ENCODE peak calls at places on chromosomes 11 and 22, in nine cellular contexts. O is SK-N-SH; K is heart left ventricle; E is thoracic aorta; R is cardiac muscle cell; I is bronchial epithelial cell; G is IMR-90; B is CD4-positive, CD25-positive, alpha-beta regulatory T cell; N is PC-3. D is an unnamed sample.

GRCh38 chr22:46390652-46391301 is 55.3 kb downstream of the TRMU start:
- DNase-seq in O (peak; percentile 81), K (peak; percentile 76), E (no peak), R (peak; percentile 71), I (peak; percentile 75), G (peak; percentile 65), B (no peak), N (peak; percentile 63), D (peak; percentile 75)

GRCh38 chr22:40955516-40955915 is 4.3 kb downstream of the RBX1 start:
- DNase-seq in O (no peak), K (no peak), E (no peak), R (peak; percentile 64), I (no peak), G (peak; percentile 21), B (no peak), N (no peak), D (no peak)

GRCh38 chr11:63375434-63375833 is 5.8 kb downstream of the SLC22A9 start:
- DNase-seq in O (no peak), K (no peak), E (no peak), R (no peak), I (no peak), G (no peak), B (no peak), N (no peak), D (no peak)

GRCh38 chr22:43289976-43290663 is 53.1 kb downstream of the SCUBE1 start:
- DNase-seq in O (peak; percentile 54), K (peak; percentile 71), E (no peak), R (peak; percentile 53), I (no peak), G (peak; percentile 11), B (no peak), N (no peak), D (no peak)

GRCh38 chr22:48321986-48322545 is 1505.6 kb downstream of the BRD1 start:
- DNase-seq in O (no peak), K (peak; percentile 34), E (no peak), R (no peak), I (no peak), G (no peak), B (no peak), N (no peak), D (no peak)

GRCh38 chr11:96054870-96055705 is 131.2 kb upstream of the MTMR2 start:
- DNase-seq in O (peak; percentile 38), K (no peak), E (no peak), R (peak; percentile 70), I (peak; percentile 63), G (peak; percentile 64), B (no peak), N (peak; percentile 77), D (peak; percentile 23)

GRCh38 chr11:130308925-130309324 is 5.8 kb downstream of the ZBTB44 start:
- DNase-seq in O (no peak), K (no peak), E (no peak), R (peak; percentile 44), I (no peak), G (peak; percentile 2), B (no peak), N (no peak), D (no peak)

GRCh38 chr22:37819100-37819433 is 4.1 kb upstream of the GALR3 start:
- DNase-seq in O (no peak), K (no peak), E (no peak), R (no peak), I (no peak), G (no peak), B (no peak), N (no peak), D (no peak)

GRCh38 chr11:85725510-85726258 is 39.7 kb upstream of the CCDC89 start:
- DNase-seq in O (no peak), K (no peak), E (no peak), R (peak; percentile 85), I (peak; percentile 93), G (peak; percentile 97), B (no peak), N (peak; percentile 99), D (no peak)

GRCh38 chr11:82229346-82229745 is 504.3 kb downstream of the FAM181B start:
- DNase-seq in O (peak; percentile 7), K (no peak), E (no peak), R (peak; percentile 15), I (peak; percentile 20), G (no peak), B (no peak), N (peak; percentile 37), D (peak; percentile 1)

GRCh38 chr11:129440028-129440630 is 64.5 kb downstream of the BARX2 start:
- DNase-seq in O (no peak), K (no peak), E (no peak), R (no peak), I (peak; percentile 100), G (no peak), B (no peak), N (peak; percentile 95), D (no peak)

GRCh38 chr11:119975561-119976152 is 162.3 kb downstream of the TRIM29 start:
- DNase-seq in O (no peak), K (no peak), E (no peak), R (no peak), I (no peak), G (no peak), B (no peak), N (no peak), D (peak; percentile 84)

GRCh38 chr11:26621147-26621546 is 49.1 kb upstream of the MUC15 start:
- DNase-seq in O (no peak), K (no peak), E (no peak), R (peak; percentile 33), I (peak; percentile 97), G (peak; percentile 52), B (no peak), N (peak; percentile 37), D (no peak)

GRCh38 chr22:29259253-29259899 is 8.4 kb downstream of the RHBDD3 start:
- DNase-seq in O (peak; percentile 42), K (no peak), E (no peak), R (peak; percentile 7), I (no peak), G (no peak), B (no peak), N (no peak), D (peak; percentile 87)

GRCh38 chr11:113192121-113192925 is 122.1 kb upstream of the TTC12 start:
- DNase-seq in O (peak; percentile 45), K (no peak), E (no peak), R (no peak), I (no peak), G (no peak), B (no peak), N (no peak), D (peak; percentile 34)

GRCh38 chr22:20038574-20038973 is 17.7 kb downstream of the TANGO2 start:
- DNase-seq in O (no peak), K (no peak), E (no peak), R (no peak), I (no peak), G (no peak), B (no peak), N (no peak), D (no peak)

GRCh38 chr11:69746780-69747742 is 28.1 kb downstream of the FGF4 start:
- DNase-seq in O (no peak), K (no peak), E (no peak), R (peak; percentile 38), I (no peak), G (no peak), B (no peak), N (no peak), D (peak; percentile 67)
- H3K4me3 ChIP-seq in O (no peak overlapping the region), K (no peak overlapping the region), E (no peak overlapping the region), R (no peak overlapping the region), I (no peak overlapping the region), G (no peak overlapping the region), B (no peak overlapping the region), N (no peak overlapping the region), D (no peak overlapping the region)

DNA sequence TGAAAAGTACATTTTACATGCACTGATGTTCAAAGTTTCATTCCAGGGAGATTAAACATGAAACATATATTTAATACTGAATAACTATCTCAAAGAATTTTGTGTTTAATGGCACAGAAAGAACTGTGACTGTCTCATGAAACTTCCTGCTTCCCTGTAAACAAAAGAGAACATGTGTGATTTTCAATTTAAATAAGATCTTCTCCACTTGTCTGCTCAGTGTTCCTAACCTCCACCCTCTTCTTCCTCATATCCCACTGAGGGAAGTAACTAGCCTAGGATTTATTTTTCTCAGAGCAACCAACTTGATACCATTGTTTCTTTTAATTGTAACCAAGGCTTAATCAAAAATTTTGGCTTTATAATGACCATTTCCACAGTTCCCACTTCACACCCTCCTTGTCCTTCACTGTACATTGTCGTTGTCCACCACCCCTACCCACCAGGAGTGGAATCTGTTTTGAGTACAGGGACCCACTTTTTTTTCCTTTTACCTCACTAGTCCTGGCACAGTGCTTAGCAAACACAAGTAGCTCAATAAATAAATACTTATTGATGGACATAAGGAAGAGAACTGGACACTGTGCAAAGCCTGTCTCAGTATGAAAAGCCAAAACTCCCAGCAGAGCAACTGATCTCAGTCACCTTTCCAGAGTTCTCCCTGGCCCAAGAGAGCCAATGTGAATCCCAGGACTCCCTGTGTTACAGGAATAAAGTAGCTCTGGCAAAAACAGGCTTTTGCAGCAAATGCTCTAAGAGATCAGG is 4.2 kb downstream of the CPSF7 start:
- DNase-seq in O (no peak), K (no peak), E (no peak), R (no peak), I (no peak), G (no peak), B (no peak), N (no peak), D (no peak)
- H3K36me3 ChIP-seq in O (peaks cover 72% of the 10 kb centered on the region), K (peaks cover 75% of the 10 kb centered on the region), E (peaks cover 39% of the 10 kb centered on the region), R (peaks cover 66% of the 10 kb centered on the region), I (peaks cover 25% of the 10 kb centered on the region), G (peaks cover 39% of the 10 kb centered on the region), B (peaks cover 68% of the 10 kb centered on the region), N (peaks cover 72% of the 10 kb centered on the region), D (peaks cover 33% of the 10 kb centered on the region)

DNA sequence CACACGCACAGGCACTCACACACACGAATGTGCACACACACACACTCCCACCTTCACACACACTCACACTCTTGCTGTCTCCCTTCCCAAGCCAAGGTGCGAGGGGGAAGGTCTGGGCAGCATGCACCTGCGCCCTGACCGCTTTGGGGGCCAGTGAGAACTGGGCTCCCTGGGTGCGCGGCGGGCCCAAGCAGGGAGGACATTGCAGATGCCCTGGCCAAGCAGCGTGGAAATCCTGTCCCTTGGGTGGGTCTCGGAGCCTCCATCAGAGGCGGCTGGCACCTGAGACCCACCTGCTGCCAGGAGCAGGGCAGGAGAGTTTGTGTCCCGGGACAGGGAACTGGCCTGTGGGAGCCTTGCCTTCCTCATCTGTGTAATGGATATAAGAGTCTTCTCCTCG is 3.3 kb downstream of the CD81 start:
- DNase-seq in O (no peak), K (peak; percentile 68), E (no peak), R (no peak), I (no peak), G (no peak), B (no peak), N (no peak), D (no peak)
- H3K4me3 ChIP-seq in O (no peak overlapping the region), K (peak overlapping the region; percentile 100), E (peak overlapping the region; percentile 75), R (no peak overlapping the region), I (no peak overlapping the region), G (no peak overlapping the region), B (no peak overlapping the region), N (no peak overlapping the region), D (no peak overlapping the region)

DNA sequence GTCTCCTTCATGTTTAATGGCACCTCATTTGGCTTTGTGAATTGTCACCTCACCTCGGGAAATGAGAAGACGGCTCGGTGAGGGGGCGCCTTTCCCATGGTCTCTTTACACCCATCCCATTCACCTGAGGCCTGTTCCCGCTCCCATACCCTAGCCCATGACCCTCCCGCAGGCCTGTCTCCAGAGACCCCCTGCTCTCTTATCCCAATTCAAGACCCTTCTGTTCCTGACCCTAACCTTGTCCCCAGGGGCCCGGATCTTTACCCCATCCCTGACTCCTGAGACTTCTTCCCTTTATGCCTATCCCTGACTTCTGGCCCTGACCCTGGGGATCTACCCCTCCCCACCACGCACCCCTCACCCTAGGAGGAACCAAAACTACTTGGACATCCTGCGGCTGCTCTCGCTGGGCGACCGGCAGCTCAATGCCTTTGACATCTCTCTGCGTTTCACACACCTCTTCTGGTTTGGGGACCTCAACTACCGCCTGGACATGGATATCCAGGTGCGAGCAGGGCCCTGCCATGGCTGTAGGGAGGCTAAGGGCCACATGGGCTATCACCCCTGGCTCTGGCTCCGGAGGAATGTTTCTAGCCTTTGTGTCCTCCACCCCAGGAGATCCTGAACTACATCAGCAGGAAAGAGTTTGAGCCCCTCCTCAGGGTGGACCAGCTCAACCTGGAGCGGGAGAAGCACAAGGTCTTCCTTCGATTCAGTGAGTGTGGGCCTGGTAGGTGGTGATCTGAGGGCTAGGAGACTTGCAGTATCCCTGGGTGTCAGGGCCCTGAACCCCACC is 7.9 kb downstream of the INPPL1 start:
- DNase-seq in O (no peak), K (no peak), E (no peak), R (no peak), I (no peak), G (no peak), B (no peak), N (no peak), D (peak; percentile 17)
- H3K36me3 ChIP-seq in O (peaks cover 52% of the 10 kb centered on the region), K (peaks cover 97% of the 10 kb centered on the region), E (peaks cover 88% of the 10 kb centered on the region), R (peaks cover 78% of the 10 kb centered on the region), I (peaks cover 82% of the 10 kb centered on the region), G (peaks cover 94% of the 10 kb centered on the region), B (peaks cover 57% of the 10 kb centered on the region), N (peaks cover 55% of the 10 kb centered on the region), D (peaks cover 54% of the 10 kb centered on the region)